ENCODE peak calls at places on chromosomes 1 and 21, in five cellular contexts. One of them, this sample, is unnamed.
A peak's percentile ranks its signal among the peaks of the same experiment; 100 is the strongest.

GRCh38 chr1:26195805-26196204 is 5.4 kb downstream of the CATSPER4 start:
- DNase-seq in lower lobe of right lung: no peak
- DNase-seq in left ventricle myocardium inferior: no peak
- DNase-seq in gastrocnemius medialis: no peak
- DNase-seq in BJ: no peak
- DNase-seq in this sample: no peak

GRCh38 chr1:147897030-147897756 is 5.4 kb upstream of the GJA8 start:
- DNase-seq in lower lobe of right lung: no peak
- DNase-seq in left ventricle myocardium inferior: no peak
- DNase-seq in gastrocnemius medialis: no peak
- DNase-seq in BJ: no peak
- DNase-seq in this sample: no peak

GRCh38 chr1:210098376-210098775 is 134.2 kb upstream of the SERTAD4 start:
- DNase-seq in lower lobe of right lung: no peak
- DNase-seq in left ventricle myocardium inferior: no peak
- DNase-seq in gastrocnemius medialis: no peak
- DNase-seq in BJ: no peak
- DNase-seq in this sample: no peak

GRCh38 chr1:25131794-25132193 is 100.5 kb downstream of the SYF2 start:
- DNase-seq in lower lobe of right lung: no peak
- DNase-seq in left ventricle myocardium inferior: no peak
- DNase-seq in gastrocnemius medialis: no peak
- DNase-seq in BJ: no peak
- DNase-seq in this sample: no peak

GRCh38 chr21:16308269-16308668 is 578.5 kb downstream of the USP25 start:
- DNase-seq in lower lobe of right lung: no peak
- DNase-seq in left ventricle myocardium inferior: no peak
- DNase-seq in gastrocnemius medialis: no peak
- DNase-seq in BJ: no peak
- DNase-seq in this sample: no peak

GRCh38 chr1:171081220-171081993 is 9.3 kb upstream of the FMO3 start:
- DNase-seq in lower lobe of right lung: no peak
- DNase-seq in left ventricle myocardium inferior: no peak
- DNase-seq in gastrocnemius medialis: no peak
- DNase-seq in BJ: peak; percentile 46
- DNase-seq in this sample: no peak

GRCh38 chr1:3290915-3291314 is 163.6 kb upstream of the ARHGEF16 start:
- DNase-seq in lower lobe of right lung: no peak
- DNase-seq in left ventricle myocardium inferior: no peak
- DNase-seq in gastrocnemius medialis: no peak
- DNase-seq in BJ: no peak
- DNase-seq in this sample: no peak

GRCh38 chr1:54464031-54464476 is 57.9 kb upstream of the SSBP3 start:
- DNase-seq in lower lobe of right lung: no peak
- DNase-seq in left ventricle myocardium inferior: no peak
- DNase-seq in gastrocnemius medialis: no peak
- DNase-seq in BJ: no peak
- DNase-seq in this sample: no peak

GRCh38 chr1:44757420-44757819 is 17.8 kb downstream of the KIF2C start:
- DNase-seq in lower lobe of right lung: no peak
- DNase-seq in left ventricle myocardium inferior: no peak
- DNase-seq in gastrocnemius medialis: no peak
- DNase-seq in BJ: no peak
- DNase-seq in this sample: no peak

GRCh38 chr1:226064816-226065248 is 2.3 kb downstream of the H3-3A start:
- DNase-seq in lower lobe of right lung: no peak
- DNase-seq in left ventricle myocardium inferior: no peak
- DNase-seq in gastrocnemius medialis: no peak
- DNase-seq in BJ: no peak
- DNase-seq in this sample: peak; percentile 61

GRCh38 chr1:220326578-220326977 is 54.3 kb upstream of the RAB3GAP2 start:
- DNase-seq in lower lobe of right lung: no peak
- DNase-seq in left ventricle myocardium inferior: no peak
- DNase-seq in gastrocnemius medialis: no peak
- DNase-seq in BJ: no peak
- DNase-seq in this sample: no peak

GRCh38 chr1:25556791-25557476 is 13.5 kb downstream of the LDLRAP1 start:
- DNase-seq in lower lobe of right lung: no peak
- DNase-seq in left ventricle myocardium inferior: no peak
- DNase-seq in gastrocnemius medialis: no peak
- DNase-seq in BJ: no peak
- DNase-seq in this sample: no peak

GRCh38 chr1:39671793-39672550 is at the start of gene NT5C1A:
- DNase-seq in lower lobe of right lung: no peak
- DNase-seq in left ventricle myocardium inferior: peak; percentile 76
- DNase-seq in gastrocnemius medialis: no peak
- DNase-seq in BJ: no peak
- DNase-seq in this sample: no peak

GRCh38 chr1:47188901-47189785 is 693 bp downstream of the PDZK1IP1 start:
- DNase-seq in lower lobe of right lung: no peak
- DNase-seq in left ventricle myocardium inferior: no peak
- DNase-seq in gastrocnemius medialis: no peak
- DNase-seq in BJ: no peak
- DNase-seq in this sample: peak; percentile 80

GRCh38 chr1:228543396-228543795 is 56.2 kb downstream of the RNF187 start:
- DNase-seq in lower lobe of right lung: no peak
- DNase-seq in left ventricle myocardium inferior: no peak
- DNase-seq in gastrocnemius medialis: no peak
- DNase-seq in BJ: no peak
- DNase-seq in this sample: peak; percentile 54

GRCh38 chr1:108601708-108602410 is 42.0 kb downstream of the EEIG2 start:
- DNase-seq in lower lobe of right lung: no peak
- DNase-seq in left ventricle myocardium inferior: no peak
- DNase-seq in gastrocnemius medialis: no peak
- DNase-seq in BJ: no peak
- DNase-seq in this sample: no peak

GRCh38 chr1:53982034-53982761 is 35.8 kb downstream of the LDLRAD1 start:
- DNase-seq in lower lobe of right lung: peak; percentile 48
- DNase-seq in left ventricle myocardium inferior: peak; percentile 32
- DNase-seq in gastrocnemius medialis: no peak
- DNase-seq in BJ: peak; percentile 25
- DNase-seq in this sample: no peak

GRCh38 chr1:29055160-29055559 is 68.5 kb downstream of the TMEM200B start:
- DNase-seq in lower lobe of right lung: no peak
- DNase-seq in left ventricle myocardium inferior: no peak
- DNase-seq in gastrocnemius medialis: no peak
- DNase-seq in BJ: no peak
- DNase-seq in this sample: no peak

GRCh38 chr1:2972011-2972878 is 49.0 kb upstream of the ACTRT2 start:
- DNase-seq in lower lobe of right lung: no peak
- DNase-seq in left ventricle myocardium inferior: no peak
- DNase-seq in gastrocnemius medialis: no peak
- DNase-seq in BJ: no peak
- DNase-seq in this sample: no peak

GRCh38 chr1:155250246-155250632 is 5.0 kb downstream of the ENTREP3 start:
- DNase-seq in lower lobe of right lung: no peak
- DNase-seq in left ventricle myocardium inferior: no peak
- DNase-seq in gastrocnemius medialis: no peak
- DNase-seq in BJ: no peak
- DNase-seq in this sample: no peak

GRCh38 chr1:155253208-155253607 is 2.1 kb downstream of the ENTREP3 start:
- DNase-seq in lower lobe of right lung: no peak
- DNase-seq in left ventricle myocardium inferior: no peak
- DNase-seq in gastrocnemius medialis: no peak
- DNase-seq in BJ: no peak
- DNase-seq in this sample: no peak

GRCh38 chr1:155251566-155251965 is 3.7 kb downstream of the ENTREP3 start:
- DNase-seq in lower lobe of right lung: no peak
- DNase-seq in left ventricle myocardium inferior: no peak
- DNase-seq in gastrocnemius medialis: no peak
- DNase-seq in BJ: no peak
- DNase-seq in this sample: no peak

GRCh38 chr1:155247667-155248563 is 7.4 kb downstream of the ENTREP3 start:
- DNase-seq in lower lobe of right lung: no peak
- DNase-seq in left ventricle myocardium inferior: no peak
- DNase-seq in gastrocnemius medialis: no peak
- DNase-seq in BJ: no peak
- DNase-seq in this sample: no peak

DNA sequence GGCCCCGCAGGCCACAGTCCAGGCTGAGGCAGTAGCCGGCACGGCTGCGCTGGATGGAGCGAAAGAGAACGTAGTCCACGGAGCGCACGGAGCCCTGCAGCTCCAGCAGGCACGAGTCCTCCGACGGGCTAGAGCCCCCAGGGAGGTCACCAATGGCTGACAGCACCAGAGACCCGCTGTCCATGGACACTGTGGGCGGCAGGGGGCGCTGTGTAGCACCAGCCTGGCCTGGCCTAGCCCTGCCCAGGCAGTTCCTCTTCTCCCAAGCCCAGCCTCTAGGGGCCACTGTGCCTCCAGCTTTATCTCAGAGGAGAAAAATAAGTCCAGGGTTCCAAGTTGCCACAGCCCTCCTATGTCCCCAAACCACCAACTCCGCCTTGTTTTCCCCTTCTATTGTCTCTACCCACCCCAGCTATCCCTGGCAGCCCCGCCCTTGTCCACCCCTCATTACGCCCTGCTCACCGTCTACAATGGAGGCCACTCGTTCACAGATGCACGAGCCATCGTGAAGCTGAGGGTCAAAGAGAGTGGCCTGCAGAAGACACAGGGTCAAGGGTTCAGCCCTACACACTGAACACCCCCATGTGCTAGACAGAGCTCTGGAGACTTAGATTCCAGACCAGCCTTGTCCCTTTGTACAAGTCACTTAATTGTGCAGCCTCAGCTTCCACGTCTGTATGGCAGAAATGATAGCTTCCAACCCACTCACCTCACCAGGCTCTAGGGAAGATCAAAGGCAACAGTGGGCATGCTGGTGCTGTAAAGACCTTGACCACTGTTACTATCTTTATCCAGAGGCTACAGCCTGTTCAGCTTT is 4.4 kb downstream of the ENTREP3 start:
- DNase-seq in lower lobe of right lung: peak; percentile 95
- DNase-seq in left ventricle myocardium inferior: peak; percentile 92
- DNase-seq in gastrocnemius medialis: peak; percentile 81
- DNase-seq in BJ: no peak
- DNase-seq in this sample: peak; percentile 98
- H3K4me3 ChIP-seq in lower lobe of right lung: peak overlapping the region; percentile 39
- H3K4me3 ChIP-seq in left ventricle myocardium inferior: peak overlapping the region; percentile 55
- H3K4me3 ChIP-seq in gastrocnemius medialis: no peak overlapping the region
- H3K4me3 ChIP-seq in BJ: no peak overlapping the region
- H3K4me3 ChIP-seq in this sample: no peak overlapping the region

DNA sequence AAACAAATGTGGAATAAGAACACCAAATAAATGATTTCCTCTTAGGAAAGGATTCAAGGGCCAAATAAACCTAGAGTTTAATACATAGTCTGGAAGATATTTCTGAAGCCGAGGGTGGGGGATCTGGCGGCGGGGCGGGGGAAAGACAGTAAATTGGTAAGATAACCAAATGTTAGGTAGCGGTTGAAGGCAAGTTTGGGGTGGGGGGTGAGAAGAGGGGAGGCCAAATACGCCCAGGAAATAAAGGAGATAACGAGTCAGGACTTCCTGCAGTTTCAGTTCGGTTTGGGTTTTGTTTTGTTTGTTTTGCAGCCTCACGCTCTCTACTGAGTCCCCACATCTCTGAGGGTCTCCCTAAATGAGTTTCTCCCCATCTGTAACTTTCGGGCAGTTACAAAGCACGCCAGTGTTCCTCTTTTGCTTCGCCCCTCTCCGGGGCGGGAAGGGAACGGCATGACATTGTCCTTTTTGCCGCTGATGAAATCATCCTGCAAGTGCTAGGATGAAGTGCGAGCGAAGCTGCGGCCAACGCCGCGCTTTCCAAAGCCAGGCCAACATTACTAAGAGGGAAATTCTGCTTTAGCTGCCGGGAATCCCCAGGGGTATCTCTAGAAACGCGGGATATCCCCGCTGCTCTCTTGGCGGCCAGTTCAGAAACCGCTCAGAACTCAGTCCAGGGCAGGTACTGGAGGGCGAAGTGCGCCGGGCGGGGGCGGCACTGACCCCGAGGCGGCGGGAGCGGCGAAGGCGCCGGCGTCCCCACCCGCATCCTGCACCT is 811 bp downstream of the NIBAN1 start:
- DNase-seq in lower lobe of right lung: peak; percentile 76
- DNase-seq in left ventricle myocardium inferior: peak; percentile 59
- DNase-seq in gastrocnemius medialis: no peak
- DNase-seq in BJ: no peak
- DNase-seq in this sample: peak; percentile 29
- TF ChIP-seq CTCF in lower lobe of right lung: no peak
- TF ChIP-seq CTCF in left ventricle myocardium inferior: no peak
- TF ChIP-seq CTCF in gastrocnemius medialis: no peak
- TF ChIP-seq CTCF in BJ: no peak
- TF ChIP-seq CTCF in this sample: no peak

GRCh38 chr21:26844258-26845065 is 747 bp downstream of the ADAMTS1 start:
- DNase-seq in lower lobe of right lung: peak; percentile 57
- DNase-seq in left ventricle myocardium inferior: peak; percentile 68
- DNase-seq in gastrocnemius medialis: peak; percentile 56
- DNase-seq in BJ: no peak
- DNase-seq in this sample: peak; percentile 90

GRCh38 chr21:26842300-26842699 is 2.9 kb downstream of the ADAMTS1 start:
- DNase-seq in lower lobe of right lung: no peak
- DNase-seq in left ventricle myocardium inferior: no peak
- DNase-seq in gastrocnemius medialis: no peak
- DNase-seq in BJ: no peak
- DNase-seq in this sample: peak; percentile 83

GRCh38 chr21:26845066-26845749 is at the start of gene ADAMTS1:
- DNase-seq in lower lobe of right lung: peak; percentile 82
- DNase-seq in left ventricle myocardium inferior: peak; percentile 92
- DNase-seq in gastrocnemius medialis: peak; percentile 84
- DNase-seq in BJ: no peak
- DNase-seq in this sample: peak; percentile 98

GRCh38 chr21:26842976-26843911 is 2.0 kb downstream of the ADAMTS1 start:
- DNase-seq in lower lobe of right lung: peak; percentile 84
- DNase-seq in left ventricle myocardium inferior: peak; percentile 95
- DNase-seq in gastrocnemius medialis: peak; percentile 85
- DNase-seq in BJ: peak; percentile 70
- DNase-seq in this sample: peak; percentile 90

DNA sequence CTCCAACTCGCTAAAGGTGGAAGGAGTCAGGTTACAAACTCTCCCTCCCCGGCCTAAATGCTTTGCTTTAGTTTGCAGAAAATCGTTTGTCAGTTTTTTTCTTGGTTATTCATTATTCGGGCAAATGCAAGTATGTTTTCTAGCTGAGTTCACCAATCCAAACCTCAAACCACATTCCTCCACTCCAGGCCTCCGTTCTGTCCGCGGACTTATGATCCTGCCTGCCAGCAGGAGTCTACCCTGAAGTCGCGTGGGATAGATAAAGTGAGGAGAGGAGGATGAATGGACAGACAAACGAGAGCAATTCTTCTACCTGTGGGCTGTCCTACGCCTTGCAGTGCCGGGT is 1.3 kb downstream of the ADAMTS1 start:
- DNase-seq in lower lobe of right lung: no peak
- DNase-seq in left ventricle myocardium inferior: no peak
- DNase-seq in gastrocnemius medialis: no peak
- DNase-seq in BJ: no peak
- DNase-seq in this sample: no peak
- H3K4me3 ChIP-seq in lower lobe of right lung: peak overlapping the region; percentile 79
- H3K4me3 ChIP-seq in left ventricle myocardium inferior: peak overlapping the region; percentile 94
- H3K4me3 ChIP-seq in gastrocnemius medialis: peak overlapping the region; percentile 87
- H3K4me3 ChIP-seq in BJ: peak overlapping the region; percentile 96
- H3K4me3 ChIP-seq in this sample: peak overlapping the region; percentile 70

DNA sequence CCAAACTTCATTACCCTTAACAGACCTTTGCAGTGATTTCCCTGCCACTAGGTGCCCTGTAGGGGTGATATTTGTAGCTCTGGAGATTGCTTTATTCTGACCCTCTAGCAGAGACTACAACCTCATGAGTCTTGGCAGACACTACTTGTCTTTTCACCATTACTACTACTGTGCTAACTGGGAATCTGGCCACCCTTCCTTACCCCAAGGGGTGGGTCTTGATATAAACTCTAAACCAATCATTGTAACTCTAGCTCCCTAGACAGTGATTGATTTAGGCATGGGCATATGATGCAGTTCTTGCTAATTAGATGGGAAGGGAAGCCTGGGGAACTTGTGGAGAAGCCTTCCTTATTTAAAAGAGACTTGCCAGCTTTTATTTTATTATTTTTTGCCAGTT is 3.9 kb downstream of the KPNA6 start:
- DNase-seq in lower lobe of right lung: no peak
- DNase-seq in left ventricle myocardium inferior: no peak
- DNase-seq in gastrocnemius medialis: no peak
- DNase-seq in BJ: no peak
- DNase-seq in this sample: no peak
- TF ChIP-seq CTCF in lower lobe of right lung: no peak
- TF ChIP-seq CTCF in left ventricle myocardium inferior: peak; percentile 21
- TF ChIP-seq CTCF in gastrocnemius medialis: no peak
- TF ChIP-seq CTCF in BJ: no peak
- TF ChIP-seq CTCF in this sample: no peak

This sample was measured in lower leg skin.